ENCODE peak calls at places on chromosomes 12 and 14, in four cellular contexts. H is CD8-positive, alpha-beta memory T cell; I is DND-41; O is transverse colon. C is an unnamed sample.

GRCh38 chr12:49548822-49549648 is 10.2 kb downstream of the KCNH3 start:
- DNase-seq in H (no peak), I (no peak), O (peak; percentile 17), C (no peak)

GRCh38 chr12:78004451-78005093 is 173.9 kb downstream of the NAV3 start:
- DNase-seq in H (no peak), I (no peak), O (no peak), C (no peak)

GRCh38 chr14:67987596-67987995 is 168.0 kb downstream of the RAD51B start:
- DNase-seq in H (no peak), I (no peak), O (no peak), C (no peak)

GRCh38 chr12:39723831-39724230 is 104.2 kb upstream of the ABCD2 start:
- DNase-seq in H (no peak), I (no peak), O (no peak), C (no peak)

GRCh38 chr12:63869656-63870055 is 25.2 kb downstream of the SRGAP1 start:
- DNase-seq in H (no peak), I (no peak), O (no peak), C (no peak)

GRCh38 chr12:90854136-90854689 is 100.8 kb downstream of the CCER1 start:
- DNase-seq in H (no peak), I (peak; percentile 10), O (no peak), C (peak; percentile 6)

GRCh38 chr12:122943196-122943595 is 23.1 kb downstream of the ABCB9 start:
- DNase-seq in H (no peak), I (no peak), O (no peak), C (no peak)

GRCh38 chr12:95613021-95613420 is 61.7 kb upstream of the USP44 start:
- DNase-seq in H (no peak), I (no peak), O (no peak), C (no peak)

GRCh38 chr14:38430522-38430921 is 174.6 kb upstream of the CLEC14A start:
- DNase-seq in H (no peak), I (no peak), O (no peak), C (no peak)

GRCh38 chr12:92927436-92928116 is 1.5 kb downstream of the EEA1 start:
- DNase-seq in H (no peak), I (no peak), O (no peak), C (peak; percentile 42)

GRCh38 chr12:89350661-89351488 is 1.4 kb downstream of the DUSP6 start:
- DNase-seq in H (no peak), I (peak; percentile 49), O (peak; percentile 33), C (peak; percentile 28)

GRCh38 chr12:52147367-52147972 is 44.3 kb downstream of the KRT80 start:
- DNase-seq in H (no peak), I (no peak), O (peak; percentile 95), C (no peak)

GRCh38 chr12:80714846-80715245 is 1.9 kb upstream of the MYF5 start:
- DNase-seq in H (no peak), I (no peak), O (no peak), C (no peak)

GRCh38 chr12:116159175-116159574 is 118.3 kb downstream of the MED13L start:
- DNase-seq in H (no peak), I (no peak), O (no peak), C (no peak)

GRCh38 chr12:115411121-115411520 is 727.1 kb upstream of the TBX3 start:
- DNase-seq in H (no peak), I (no peak), O (no peak), C (no peak)

GRCh38 chr12:94650143-94651056 is at the start of gene TMCC3:
- DNase-seq in H (peak; percentile 49), I (peak; percentile 35), O (peak; percentile 69), C (no peak)

GRCh38 chr12:122081108-122081696 is 2.6 kb downstream of the MLXIP start:
- DNase-seq in H (no peak), I (no peak), O (no peak), C (no peak)

GRCh38 chr12:9049520-9050133 is 60.3 kb downstream of the KLRG1 start:
- DNase-seq in H (no peak), I (peak; percentile 19), O (no peak), C (peak; percentile 59)

GRCh38 chr14:104746071-104746545 is 6.8 kb upstream of the SIVA1 start:
- DNase-seq in H (no peak), I (no peak), O (no peak), C (no peak)

GRCh38 chr12:42213954-42214426 is 24.1 kb downstream of the YAF2 start:
- DNase-seq in H (no peak), I (no peak), O (peak; percentile 12), C (no peak)

GRCh38 chr12:49233842-49234526 is 30.9 kb upstream of the TUBA1C start:
- DNase-seq in H (no peak), I (no peak), O (peak; percentile 37), C (peak; percentile 2)

GRCh38 chr14:33916663-33917565 is 34.0 kb downstream of the EGLN3 start:
- DNase-seq in H (no peak), I (no peak), O (no peak), C (no peak)

GRCh38 chr12:29278673-29279420 is 102.1 kb downstream of the ERGIC2 start:
- DNase-seq in H (no peak), I (no peak), O (no peak), C (no peak)

GRCh38 chr12:124680863-124681778 is 113.7 kb upstream of the NCOR2 start:
- DNase-seq in H (no peak), I (no peak), O (no peak), C (no peak)

GRCh38 chr12:42356344-42356743 is 30.4 kb downstream of the PPHLN1 start:
- DNase-seq in H (no peak), I (no peak), O (no peak), C (no peak)

GRCh38 chr14:104343690-104344640 is 205.6 kb downstream of the KIF26A start:
- DNase-seq in H (no peak), I (no peak), O (no peak), C (no peak)

GRCh38 chr12:26245175-26245942 is 50.0 kb downstream of the SSPN start:
- DNase-seq in H (no peak), I (no peak), O (no peak), C (no peak)

GRCh38 chr14:50122291-50122690 is 5.9 kb upstream of the VCPKMT start:
- DNase-seq in H (no peak), I (no peak), O (no peak), C (no peak)

GRCh38 chr12:53737951-53738833 is 10.9 kb upstream of the CALCOCO1 start:
- DNase-seq in H (peak; percentile 65), I (no peak), O (peak; percentile 35), C (peak; percentile 33)

GRCh38 chr12:53735556-53735955 is 8.3 kb upstream of the CALCOCO1 start:
- DNase-seq in H (no peak), I (no peak), O (no peak), C (no peak)

GRCh38 chr12:53738834-53739284 is 11.6 kb upstream of the CALCOCO1 start:
- DNase-seq in H (peak; percentile 20), I (no peak), O (no peak), C (peak; percentile 61)

GRCh38 chr12:53736602-53737493 is 9.6 kb upstream of the CALCOCO1 start:
- DNase-seq in H (no peak), I (no peak), O (no peak), C (no peak)

DNA sequence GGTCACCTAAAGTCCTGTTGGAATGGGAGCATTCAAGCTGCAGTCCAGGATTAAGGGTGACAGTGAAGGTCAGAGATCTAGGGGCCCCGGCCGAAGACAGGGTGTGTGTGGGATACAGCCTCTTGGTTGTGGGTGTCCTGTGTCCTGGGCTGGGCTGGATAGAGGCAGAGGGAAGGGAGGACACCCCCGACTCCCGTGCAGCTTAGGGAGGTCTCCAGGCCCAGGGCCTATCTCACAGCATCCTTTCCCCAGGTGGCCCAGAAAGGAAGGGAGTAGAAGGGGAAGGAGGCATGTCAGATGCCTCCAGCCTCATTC is 10.2 kb upstream of the CALCOCO1 start:
- DNase-seq in H (no peak), I (no peak), O (no peak), C (no peak)
- H3K27me3 ChIP-seq in H (peaks cover 44% of the 10 kb centered on the region), I (peaks cover 34% of the 10 kb centered on the region), O (peaks cover 82% of the 10 kb centered on the region), C (peaks cover 35% of the 10 kb centered on the region)

DNA sequence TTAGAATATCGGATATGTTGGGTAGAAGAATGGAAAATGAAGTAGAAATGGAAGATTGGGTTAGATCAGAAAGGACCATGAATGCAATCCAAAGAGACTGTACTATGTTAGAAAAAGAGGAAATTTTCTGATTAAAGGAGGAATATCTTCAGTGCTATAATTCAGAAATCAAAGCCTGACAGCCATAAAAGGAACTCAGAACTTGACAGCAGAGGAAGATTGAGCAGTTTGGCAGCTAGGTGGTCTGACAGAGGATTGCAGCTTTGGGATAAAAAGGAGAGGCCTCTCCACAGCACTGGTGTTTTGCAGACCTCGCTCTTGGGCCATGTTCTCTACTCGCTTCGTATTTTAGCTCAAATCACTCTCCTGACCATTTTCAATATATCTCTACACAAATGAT is 354.8 kb upstream of the SOX5 start:
- DNase-seq in H (no peak), I (no peak), O (no peak), C (no peak)
- H3K27me3 ChIP-seq in H (no peaks in the 10 kb centered on the region), I (no peaks in the 10 kb centered on the region), O (no peaks in the 10 kb centered on the region), C (no peaks in the 10 kb centered on the region)

GRCh38 chr12:112741106-112741505 is 50.4 kb upstream of the RPH3A start:
- DNase-seq in H (no peak), I (no peak), O (no peak), C (no peak)
- H3K27me3 ChIP-seq in H (peaks cover 4% of the 10 kb centered on the region), I (peaks cover 13% of the 10 kb centered on the region), O (peaks cover 4% of the 10 kb centered on the region), C (no peaks in the 10 kb centered on the region)

GRCh38 chr14:61460063-61460462 is 138.7 kb downstream of the PRKCH start:
- DNase-seq in H (no peak), I (no peak), O (no peak), C (no peak)
- H3K27me3 ChIP-seq in H (no peaks in the 10 kb centered on the region), I (no peaks in the 10 kb centered on the region), O (no peaks in the 10 kb centered on the region), C (no peaks in the 10 kb centered on the region)

GRCh38 chr14:106841701-106842100 is 1315.3 kb downstream of the TMEM121 start:
- DNase-seq in H (no peak), I (no peak), O (no peak), C (no peak)

GRCh38 chr14:106843951-106844483 is 1317.6 kb downstream of the TMEM121 start:
- DNase-seq in H (peak; percentile 51), I (peak; percentile 81), O (peak; percentile 67), C (peak; percentile 25)

GRCh38 chr14:106844608-106845285 is 1318.4 kb downstream of the TMEM121 start:
- DNase-seq in H (peak; percentile 79), I (peak; percentile 83), O (peak; percentile 90), C (peak; percentile 63)

GRCh38 chr14:106842687-106843086 is 1316.3 kb downstream of the TMEM121 start:
- DNase-seq in H (no peak), I (no peak), O (peak; percentile 49), C (no peak)

DNA sequence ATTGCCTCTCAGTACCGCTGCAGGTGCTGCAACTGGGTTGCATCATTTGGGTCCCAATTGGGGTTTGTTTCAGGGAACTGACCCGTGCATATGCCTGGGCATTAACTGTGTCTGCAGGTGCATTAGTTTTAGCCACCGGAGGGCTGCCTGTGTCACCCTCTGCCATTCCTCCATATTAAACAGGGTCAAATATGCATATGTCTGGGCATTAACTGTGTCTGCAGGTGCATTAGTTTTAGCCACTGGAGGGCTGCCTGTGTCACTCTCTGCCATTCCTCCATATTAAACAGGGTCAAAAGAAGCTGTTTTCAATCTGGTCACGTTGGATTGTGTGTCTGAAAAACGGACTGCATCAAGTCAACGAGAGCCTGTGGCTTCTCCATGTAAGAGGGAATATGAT is 1317.0 kb downstream of the TMEM121 start:
- DNase-seq in H (no peak), I (no peak), O (no peak), C (no peak)
- H3K27me3 ChIP-seq in H (no peaks in the 10 kb centered on the region), I (no peaks in the 10 kb centered on the region), O (no peaks in the 10 kb centered on the region), C (no peaks in the 10 kb centered on the region)